ENCODE peak calls at places on chromosomes 12 and 14, in eight cellular contexts. H is omental fat pad; B is adrenal gland; L is cardiac fibroblast; M is bronchial epithelial cell; R is CD4-positive, alpha-beta T cell; C is astrocyte; D is dorsolateral prefrontal cortex. Z is an unnamed sample.

GRCh38 chr12:32756476-32757158 is 920 bp upstream of the YARS2 start:
- DNase-seq in B (no peak), M (no peak), D (no peak), R (no peak), H (no peak), C (no peak), L (no peak), Z (no peak)

GRCh38 chr12:40315375-40315774 is 90.6 kb downstream of the LRRK2 start:
- DNase-seq in B (no peak), L (no peak), H (no peak), D (no peak), R (no peak), M (peak), C (no peak), Z (no peak)

GRCh38 chr12:80100566-80100965 is 1.2 kb downstream of the OTOGL start:
- DNase-seq in L (no peak), C (peak), R (no peak), M (peak), H (no peak), D (no peak), B (no peak), Z (no peak)

GRCh38 chr14:100076133-100076532 is 10.9 kb downstream of the EVL start:
- DNase-seq in B (peak), C (no peak), H (no peak), D (no peak), M (peak), R (no peak), L (peak), Z (no peak)

GRCh38 chr12:131133015-131133905 is 179.6 kb downstream of the ADGRD1 start:
- DNase-seq in H (no peak), L (no peak), R (no peak), B (no peak), D (no peak), M (no peak), C (no peak), Z (no peak)

GRCh38 chr12:60052483-60052882 is 456.7 kb downstream of the SLC16A7 start:
- DNase-seq in C (peak), H (no peak), D (no peak), R (no peak), B (no peak), L (peak), M (peak), Z (no peak)

GRCh38 chr14:34592623-34593022 is 37.3 kb downstream of the SNX6 start:
- DNase-seq in C (no peak), L (no peak), M (no peak), H (no peak), B (no peak), D (peak), R (no peak), Z (no peak)

GRCh38 chr12:34402228-34402898 is 380.1 kb downstream of the ALG10 start:
- DNase-seq in M (no peak), L (no peak), H (peak), B (no peak), C (no peak), R (no peak), D (peak), Z (peak)

GRCh38 chr14:54116972-54117371 is 160.3 kb upstream of the BMP4 start:
- DNase-seq in M (peak), L (peak), H (no peak), R (no peak), C (peak), D (no peak), B (peak), Z (no peak)

GRCh38 chr14:70622111-70622712 is 19.5 kb upstream of the TTC9 start:
- DNase-seq in R (peak), D (no peak), C (peak), L (peak), M (peak), H (no peak), B (no peak), Z (no peak)

GRCh38 chr12:55728185-55728931 is 451 bp downstream of the CD63 start:
- DNase-seq in C (no peak), L (peak), B (peak), R (no peak), M (no peak), H (no peak), D (peak), Z (no peak)

GRCh38 chr12:92696240-92696639 is 6.5 kb upstream of the PLEKHG7 start:
- DNase-seq in B (peak), M (no peak), R (no peak), L (peak), H (no peak), D (no peak), C (peak), Z (no peak)

GRCh38 chr14:60197629-60198318 is 32.6 kb upstream of the DHRS7 start:
- DNase-seq in R (no peak), B (no peak), M (peak), L (no peak), C (no peak), D (no peak), H (no peak), Z (no peak)

GRCh38 chr14:95679148-95679547 is 7.1 kb upstream of the TCL1B start:
- DNase-seq in D (no peak), M (peak), R (no peak), H (no peak), C (no peak), L (no peak), B (peak), Z (no peak)

GRCh38 chr14:26775765-26776577 is 178.1 kb upstream of the NOVA1 start:
- DNase-seq in C (peak), B (no peak), D (no peak), H (no peak), R (no peak), M (peak), L (peak), Z (no peak)

GRCh38 chr12:84272324-84272723 is 640.3 kb downstream of the SLC6A15 start:
- DNase-seq in D (no peak), R (no peak), L (no peak), B (no peak), H (no peak), C (no peak), M (peak), Z (no peak)

GRCh38 chr14:62443796-62444195 is 601.5 kb downstream of the KCNH5 start:
- DNase-seq in R (no peak), M (peak), D (no peak), H (no peak), B (no peak), L (peak), C (peak), Z (no peak)

GRCh38 chr12:25014961-25015360 is 66.1 kb upstream of the BCAT1 start:
- DNase-seq in M (peak), B (no peak), H (no peak), R (no peak), L (peak), D (no peak), C (peak), Z (no peak)

GRCh38 chr14:61568572-61569011 is 126.7 kb upstream of the HIF1A start:
- DNase-seq in B (no peak), D (no peak), R (peak), H (no peak), L (no peak), C (no peak), M (no peak), Z (peak)

GRCh38 chr14:22314183-22314820 is 274.7 kb downstream of the DAD1 start:
- DNase-seq in C (peak), R (no peak), H (no peak), D (no peak), M (peak), L (peak), B (no peak), Z (no peak)

GRCh38 chr14:104694991-104695659 is 5.7 kb downstream of the INF2 start:
- DNase-seq in M (no peak), H (no peak), L (no peak), C (peak), B (peak), D (no peak), R (peak), Z (no peak)

GRCh38 chr14:90274808-90275454 is 18.6 kb downstream of the PSMC1 start:
- DNase-seq in D (no peak), H (no peak), R (no peak), C (peak), L (peak), B (peak), M (peak), Z (no peak)

GRCh38 chr12:119231774-119232173 is 53.0 kb downstream of the HSPB8 start:
- DNase-seq in R (no peak), M (no peak), D (no peak), C (no peak), L (no peak), H (no peak), B (no peak), Z (no peak)

GRCh38 chr12:45299132-45299692 is 83.3 kb downstream of the ANO6 start:
- DNase-seq in L (peak), R (no peak), B (peak), H (no peak), M (peak), D (no peak), C (peak), Z (no peak)

GRCh38 chr12:109477185-109477962 is at the start of the genes KCTD10 and UBE3B:
- DNase-seq in B (peak), C (peak), M (peak), D (peak), L (peak), R (peak), H (peak), Z (peak)

GRCh38 chr12:108962256-108962655 is 58.6 kb downstream of the SVOP start:
- DNase-seq in M (no peak), L (no peak), H (no peak), B (no peak), R (no peak), D (no peak), C (no peak), Z (no peak)

GRCh38 chr12:111451649-111452129 is 46.0 kb downstream of the SH2B3 start:
- DNase-seq in R (no peak), D (no peak), C (no peak), L (peak), H (no peak), M (peak), B (peak), Z (no peak)

GRCh38 chr12:4932576-4932975 is 22.9 kb downstream of the KCNA1 start:
- DNase-seq in R (no peak), D (no peak), H (no peak), M (no peak), C (no peak), L (no peak), B (no peak), Z (no peak)

GRCh38 chr12:29739279-29739991 is 44.3 kb downstream of the TMTC1 start:
- DNase-seq in B (no peak), L (peak), M (no peak), C (peak), H (no peak), R (no peak), D (no peak), Z (no peak)

GRCh38 chr14:57699947-57700346 is 165.9 kb downstream of the SLC35F4 start:
- DNase-seq in H (no peak), C (no peak), D (no peak), M (no peak), L (no peak), R (no peak), B (no peak), Z (no peak)

GRCh38 chr14:90570463-90570860 is 173.6 kb downstream of the CALM1 start:
- DNase-seq in D (no peak), L (no peak), R (no peak), B (no peak), C (no peak), H (no peak), M (no peak), Z (no peak)

GRCh38 chr14:92453691-92454090 is 59.9 kb upstream of the RIN3 start:
- DNase-seq in D (no peak), C (no peak), M (no peak), H (no peak), B (no peak), R (no peak), L (no peak), Z (no peak)

GRCh38 chr12:8948711-8949524 is 527 bp downstream of the M6PR start:
- DNase-seq in D (no peak), R (no peak), L (peak), C (peak), H (no peak), B (peak), M (peak), Z (peak)

GRCh38 chr14:24055971-24056799 is 4.4 kb downstream of the CARMIL3 start:
- DNase-seq in B (no peak), M (no peak), C (no peak), R (no peak), H (no peak), D (no peak), L (no peak), Z (no peak)

GRCh38 chr14:50520947-50521815 is 11.2 kb downstream of the MAP4K5 start:
- DNase-seq in H (no peak), M (peak), R (peak), L (peak), B (peak), D (no peak), C (peak), Z (no peak)

GRCh38 chr12:94834036-94834625 is 169.4 kb downstream of the NDUFA12 start:
- DNase-seq in R (no peak), M (no peak), D (no peak), C (no peak), H (no peak), B (no peak), L (no peak), Z (no peak)

GRCh38 chr12:125773033-125773432 is 707.8 kb downstream of the AACS start:
- DNase-seq in C (no peak), M (no peak), L (peak), D (no peak), R (no peak), B (no peak), H (no peak), Z (no peak)

DNA sequence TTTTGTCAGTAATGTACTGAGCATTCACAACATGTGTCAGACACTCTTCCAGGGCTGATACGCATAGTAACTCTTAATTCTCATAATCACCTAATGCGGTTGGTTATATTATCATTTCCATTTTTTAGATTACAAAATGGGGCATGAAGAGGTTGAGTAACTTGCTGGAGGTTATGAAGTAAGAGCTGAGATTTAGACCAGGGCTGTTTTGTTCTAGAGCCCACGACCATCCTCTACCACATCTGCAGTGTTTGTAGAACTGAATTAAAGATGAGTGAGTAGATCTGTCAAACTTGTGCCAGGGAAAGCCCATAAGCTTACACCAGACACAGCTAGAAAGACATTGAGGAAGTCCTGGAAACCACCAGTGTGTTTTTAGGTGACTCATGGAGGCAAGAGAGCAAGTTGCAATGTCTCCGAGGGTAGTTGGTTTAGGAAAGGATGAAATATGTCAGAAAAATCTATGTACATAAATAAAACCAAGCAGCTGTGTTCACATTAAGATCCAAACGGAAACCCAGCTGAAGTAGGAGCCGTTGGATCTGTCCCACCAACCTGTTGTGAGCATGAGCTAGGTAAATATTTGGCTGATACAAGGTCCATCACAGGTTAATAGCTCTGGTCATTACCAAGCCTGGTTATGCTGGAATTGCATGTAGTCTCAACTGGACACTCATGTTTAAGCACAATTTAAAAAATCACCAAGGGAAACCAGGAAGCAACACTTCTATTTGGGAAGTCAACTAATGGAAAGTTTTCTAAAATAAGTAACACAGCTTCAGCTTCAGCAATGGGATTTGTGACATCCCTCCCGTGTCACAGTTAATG is 49.9 kb upstream of the PLEKHG3 start:
- DNase-seq in B (no peak), R (no peak), L (peak), H (no peak), M (peak), C (peak), D (no peak), Z (no peak)
- TF ChIP-seq CTCF in B (no peak), R (no peak), L (no peak), H (no peak), M (no peak), C (no peak), D (no peak), Z (no peak)

GRCh38 chr14:94368956-94369355 is 19.4 kb downstream of the SERPINA1 start:
- DNase-seq in R (no peak), D (no peak), C (no peak), M (no peak), B (no peak), L (no peak), H (no peak), Z (no peak)

GRCh38 chr14:94373708-94374107 is 14.7 kb downstream of the SERPINA1 start:
- DNase-seq in M (peak), R (no peak), H (no peak), L (peak), C (peak), D (no peak), B (no peak), Z (no peak)

GRCh38 chr14:94370524-94370910 is 17.9 kb downstream of the SERPINA1 start:
- DNase-seq in H (no peak), R (no peak), D (no peak), M (no peak), L (no peak), B (no peak), C (no peak), Z (no peak)

GRCh38 chr14:94374749-94375148 is 13.7 kb downstream of the SERPINA1 start:
- DNase-seq in R (no peak), M (no peak), H (no peak), C (no peak), B (no peak), L (no peak), D (no peak), Z (no peak)

DNA sequence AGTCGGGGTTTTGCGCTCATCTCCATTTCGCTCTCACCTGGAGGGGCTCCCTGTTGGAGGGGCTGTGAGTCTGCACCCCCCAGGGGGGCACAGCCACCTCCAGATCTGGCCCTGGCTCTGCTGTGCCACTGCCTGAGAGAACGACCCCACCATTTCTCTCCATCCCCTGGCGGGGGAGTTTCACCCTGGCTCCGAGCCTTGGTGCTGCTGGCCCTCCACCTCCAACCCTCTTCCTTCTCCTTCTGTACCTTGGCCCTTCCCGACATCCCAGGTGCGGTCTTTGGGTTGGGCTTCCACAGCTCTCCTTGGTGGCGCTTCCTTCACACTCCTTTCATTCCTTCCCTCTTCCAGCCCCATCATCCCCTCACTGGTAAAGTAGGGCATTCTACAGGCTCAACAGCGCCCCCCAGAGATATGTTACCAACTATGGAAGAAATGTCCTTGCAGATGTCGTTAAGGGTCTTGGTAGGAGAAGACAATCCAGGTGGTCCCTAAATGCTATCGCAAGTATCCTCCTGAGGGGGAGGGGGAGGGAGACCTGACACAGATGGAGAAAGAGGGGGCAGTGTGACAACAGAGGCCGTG is 16.3 kb downstream of the SERPINA1 start:
- DNase-seq in M (no peak), D (no peak), B (no peak), H (no peak), R (no peak), L (no peak), C (no peak), Z (no peak)
- TF ChIP-seq CTCF in M (peak), D (no peak), B (no peak), H (no peak), R (no peak), L (no peak), C (no peak), Z (no peak)

GRCh38 chr12:81570234-81570633 is 188.9 kb downstream of the PPFIA2 start:
- DNase-seq in R (no peak), L (no peak), B (no peak), C (no peak), D (no peak), M (no peak), H (no peak), Z (no peak)

GRCh38 chr12:81572411-81572810 is 186.7 kb downstream of the PPFIA2 start:
- DNase-seq in C (no peak), M (no peak), H (no peak), L (no peak), D (no peak), R (no peak), B (no peak), Z (no peak)

DNA sequence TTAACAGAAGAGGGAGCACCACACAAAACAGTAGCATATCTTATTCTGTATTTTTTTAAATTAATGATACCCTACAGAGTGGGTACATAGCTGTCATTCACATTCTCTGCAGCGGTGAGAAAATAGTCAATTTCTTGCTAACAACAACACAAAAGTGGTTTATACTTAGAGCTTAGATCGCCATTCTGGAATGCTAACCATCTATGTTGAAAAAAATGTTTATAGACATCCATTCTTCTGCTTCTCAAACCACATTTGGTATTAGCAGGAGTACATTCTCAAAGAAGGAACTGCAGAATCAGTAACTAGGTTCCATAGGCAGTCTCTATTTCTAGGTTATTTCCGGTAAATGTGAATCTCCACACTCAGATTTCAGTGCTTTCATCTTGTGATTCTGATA is 185.9 kb downstream of the PPFIA2 start:
- DNase-seq in D (no peak), R (no peak), M (no peak), H (no peak), L (peak), B (no peak), C (peak), Z (no peak)
- TF ChIP-seq CTCF in D (no peak), R (no peak), M (no peak), H (no peak), L (no peak), B (no peak), C (no peak), Z (no peak)

DNA sequence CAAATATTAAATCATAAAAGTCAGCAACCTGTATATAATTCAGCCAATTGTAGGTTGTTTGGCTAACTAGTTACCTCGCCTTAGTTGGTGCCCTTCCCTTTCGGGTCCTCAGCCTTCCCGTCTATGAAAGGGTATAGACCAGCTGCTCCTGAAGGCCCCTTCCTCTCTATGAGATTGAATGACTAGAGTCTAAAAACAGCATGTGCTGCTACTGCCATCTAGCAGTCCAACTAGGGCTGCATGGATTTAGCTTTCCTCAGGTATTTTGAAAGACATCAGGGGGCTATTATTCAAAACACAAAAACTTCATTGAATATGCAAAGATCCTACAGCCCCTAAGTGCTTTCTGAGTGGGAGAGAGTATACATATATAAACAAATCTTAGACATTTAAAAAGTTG is 37.0 kb upstream of the TMEM263 start:
- DNase-seq in M (peak), L (peak), C (no peak), H (no peak), R (no peak), B (no peak), D (no peak), Z (no peak)
- TF ChIP-seq CTCF in M (peak), L (peak), C (peak), H (no peak), R (no peak), B (peak), D (peak), Z (no peak)

GRCh38 chr12:122875590-122876220 is 20.2 kb downstream of the VPS37B start:
- DNase-seq in H (no peak), L (no peak), R (no peak), M (no peak), C (no peak), B (no peak), D (peak), Z (peak)

GRCh38 chr12:122876724-122877123 is 19.2 kb downstream of the VPS37B start:
- DNase-seq in D (no peak), M (no peak), C (no peak), H (no peak), L (no peak), B (no peak), R (no peak), Z (peak)

GRCh38 chr12:122880668-122881067 is 15.3 kb downstream of the VPS37B start:
- DNase-seq in H (no peak), R (no peak), L (peak), D (peak), C (no peak), B (no peak), M (no peak), Z (no peak)

GRCh38 chr12:122880155-122880605 is 15.7 kb downstream of the VPS37B start:
- DNase-seq in D (no peak), L (no peak), H (no peak), M (no peak), B (no peak), C (peak), R (no peak), Z (no peak)

GRCh38 chr12:122878780-122879612 is 16.9 kb downstream of the VPS37B start:
- DNase-seq in D (no peak), R (no peak), M (no peak), C (no peak), L (no peak), B (no peak), H (no peak), Z (no peak)
- TF ChIP-seq CTCF in D (no peak), R (no peak), M (no peak), C (no peak), L (no peak), B (no peak), H (no peak), Z (no peak)

Z was measured in activated B cell treated with CpG ODN at 0.5 μM for 24 hours.